ENCODE peak calls at places on chromosomes 16 and 17, in four cellular contexts. One of them, this sample, is unnamed.
A peak's percentile ranks its signal among the peaks of the same experiment; 100 is the strongest.

GRCh38 chr16:12796498-12796897 is 7.2 kb downstream of the CPPED1 start:
- DNase-seq in PC-3: no peak
- DNase-seq in IMR-90: peak; percentile 16
- DNase-seq in fibroblast of lung: peak; percentile 47
- DNase-seq in this sample: no peak

GRCh38 chr17:33234930-33235685 is 58.0 kb downstream of the ASIC2 start:
- DNase-seq in PC-3: peak; percentile 88
- DNase-seq in IMR-90: peak; percentile 97
- DNase-seq in fibroblast of lung: peak; percentile 97
- DNase-seq in this sample: no peak

GRCh38 chr16:70723740-70724145 is 37.9 kb upstream of the MTSS2 start:
- DNase-seq in PC-3: no peak
- DNase-seq in IMR-90: no peak
- DNase-seq in fibroblast of lung: no peak
- DNase-seq in this sample: no peak

GRCh38 chr16:28822520-28823290 is at the start of gene ATXN2L:
- DNase-seq in PC-3: peak; percentile 90
- DNase-seq in IMR-90: peak; percentile 96
- DNase-seq in fibroblast of lung: peak; percentile 97
- DNase-seq in this sample: peak; percentile 83

GRCh38 chr17:68698761-68699160 is 97.6 kb upstream of the FAM20A start:
- DNase-seq in PC-3: no peak
- DNase-seq in IMR-90: no peak
- DNase-seq in fibroblast of lung: no peak
- DNase-seq in this sample: no peak

GRCh38 chr17:10243905-10244844 is 45.8 kb upstream of the GAS7 start:
- DNase-seq in PC-3: no peak
- DNase-seq in IMR-90: peak; percentile 35
- DNase-seq in fibroblast of lung: no peak
- DNase-seq in this sample: no peak

GRCh38 chr17:29597361-29598172 is 4.6 kb downstream of the ANKRD13B start:
- DNase-seq in PC-3: no peak
- DNase-seq in IMR-90: no peak
- DNase-seq in fibroblast of lung: no peak
- DNase-seq in this sample: no peak

GRCh38 chr17:15231851-15232516 is 33.1 kb downstream of the PMP22 start:
- DNase-seq in PC-3: no peak
- DNase-seq in IMR-90: no peak
- DNase-seq in fibroblast of lung: no peak
- DNase-seq in this sample: no peak

GRCh38 chr16:23148513-23149266 is 562 bp downstream of the USP31 start:
- DNase-seq in PC-3: peak; percentile 40
- DNase-seq in IMR-90: peak; percentile 22
- DNase-seq in fibroblast of lung: peak; percentile 35
- DNase-seq in this sample: peak; percentile 67

DNA sequence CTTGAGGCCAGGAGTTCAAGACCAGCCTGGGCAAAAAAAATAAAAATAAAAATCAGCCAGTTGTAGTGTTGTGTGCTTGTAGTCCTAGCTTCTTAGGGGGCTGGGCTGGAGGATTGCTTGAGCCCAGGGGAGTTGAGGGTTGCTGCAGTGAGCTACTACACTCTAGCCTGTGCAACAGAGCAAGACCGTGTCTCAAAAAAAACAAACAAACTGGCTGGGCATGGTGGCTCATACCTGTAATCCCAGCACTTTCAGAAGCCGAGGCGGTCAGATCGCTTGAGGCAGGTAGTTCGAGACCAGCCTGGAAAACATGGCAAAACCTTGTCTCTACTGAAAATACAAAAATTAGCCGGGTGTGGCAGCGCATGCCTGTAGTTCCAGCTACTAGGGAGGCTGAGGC is 4.9 kb upstream of the UBALD2 start:
- DNase-seq in PC-3: no peak
- DNase-seq in IMR-90: no peak
- DNase-seq in fibroblast of lung: no peak
- DNase-seq in this sample: no peak
- H3K4me2 ChIP-seq in PC-3: no peak overlapping the region
- H3K4me2 ChIP-seq in IMR-90: no peak overlapping the region
- H3K4me2 ChIP-seq in fibroblast of lung: no peak overlapping the region
- H3K4me2 ChIP-seq in this sample: peak overlapping the region; percentile 56

DNA sequence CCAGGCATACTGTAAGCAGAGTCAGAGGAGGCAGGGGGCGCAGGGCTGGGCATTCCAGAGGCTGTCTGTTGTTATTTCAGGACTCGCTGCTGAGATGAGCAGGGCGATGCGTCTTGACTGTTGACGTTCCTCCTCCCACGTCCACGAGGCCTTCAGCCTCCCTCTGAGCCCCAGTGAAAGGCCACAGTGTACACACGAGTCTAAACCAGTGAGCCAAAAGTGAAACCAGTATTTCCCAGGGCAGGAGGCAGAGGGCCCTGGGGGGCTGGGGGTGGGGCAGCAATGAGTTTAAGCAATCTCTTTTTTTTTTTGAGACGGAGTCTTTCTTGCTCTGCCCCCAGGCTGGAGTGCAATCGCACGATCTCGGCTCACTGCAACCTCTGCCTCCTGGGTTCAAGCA is 21.5 kb downstream of the SMTNL2 start:
- DNase-seq in PC-3: no peak
- DNase-seq in IMR-90: peak; percentile 30
- DNase-seq in fibroblast of lung: no peak
- DNase-seq in this sample: no peak
- H3K27ac ChIP-seq in PC-3: no peak overlapping the region
- H3K27ac ChIP-seq in IMR-90: no peak overlapping the region
- H3K27ac ChIP-seq in fibroblast of lung: no peak overlapping the region
- H3K27ac ChIP-seq in this sample: no peak overlapping the region

DNA sequence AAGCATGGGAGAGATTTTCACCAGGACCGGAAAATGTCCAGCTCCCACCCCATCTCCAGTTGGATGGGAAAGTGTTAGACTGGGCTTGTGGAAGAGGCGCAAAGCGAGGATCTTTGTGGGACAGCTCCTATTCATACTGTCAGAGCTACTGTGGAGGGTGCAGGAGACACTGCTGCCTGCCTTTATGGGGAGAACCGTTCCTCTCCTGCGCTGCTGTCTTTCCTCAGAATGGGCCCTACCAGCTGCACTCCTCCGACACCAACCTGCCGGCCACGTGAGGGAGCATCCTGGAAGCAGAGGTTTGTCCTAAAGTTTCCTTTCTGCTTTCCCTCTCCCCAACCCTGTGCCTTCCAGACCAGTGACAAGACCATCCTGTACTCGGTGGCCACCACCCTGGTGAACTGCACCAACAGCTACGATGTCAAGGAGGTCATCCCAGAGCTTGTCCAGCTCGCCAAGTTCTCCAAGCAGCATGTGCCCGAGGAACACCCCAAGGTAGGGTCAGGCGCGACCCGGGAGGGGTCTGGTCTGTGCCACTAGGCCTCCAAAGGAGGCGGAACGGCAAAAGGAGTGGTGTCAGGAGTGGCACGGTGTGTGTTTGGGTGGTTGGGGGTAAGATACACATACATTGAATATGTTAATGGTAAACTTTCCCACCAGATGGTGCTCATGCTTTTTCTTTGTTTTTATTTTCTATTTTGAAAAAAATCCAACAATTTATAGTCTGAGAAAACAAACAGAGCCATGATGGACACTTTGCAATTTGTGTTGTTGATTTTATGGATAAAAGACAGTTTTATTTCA is 23.0 kb downstream of the SLC35G3 start:
- DNase-seq in PC-3: peak; percentile 64
- DNase-seq in IMR-90: peak; percentile 15
- DNase-seq in fibroblast of lung: no peak
- DNase-seq in this sample: no peak
- TF ChIP-seq CTCF in PC-3: peak; percentile 60
- TF ChIP-seq CTCF in IMR-90: peak; percentile 50
- TF ChIP-seq CTCF in fibroblast of lung: peak; percentile 23
- TF ChIP-seq CTCF in this sample: no peak

GRCh38 chr17:80221401-80221800 is 1.2 kb downstream of the SLC26A11 start:
- DNase-seq in PC-3: no peak
- DNase-seq in IMR-90: no peak
- DNase-seq in fibroblast of lung: no peak
- DNase-seq in this sample: no peak
- H3K4me2 ChIP-seq in PC-3: peak overlapping the region; percentile 95
- H3K4me2 ChIP-seq in IMR-90: peak overlapping the region; percentile 33
- H3K4me2 ChIP-seq in fibroblast of lung: peak overlapping the region; percentile 97
- H3K4me2 ChIP-seq in this sample: no peak overlapping the region

DNA sequence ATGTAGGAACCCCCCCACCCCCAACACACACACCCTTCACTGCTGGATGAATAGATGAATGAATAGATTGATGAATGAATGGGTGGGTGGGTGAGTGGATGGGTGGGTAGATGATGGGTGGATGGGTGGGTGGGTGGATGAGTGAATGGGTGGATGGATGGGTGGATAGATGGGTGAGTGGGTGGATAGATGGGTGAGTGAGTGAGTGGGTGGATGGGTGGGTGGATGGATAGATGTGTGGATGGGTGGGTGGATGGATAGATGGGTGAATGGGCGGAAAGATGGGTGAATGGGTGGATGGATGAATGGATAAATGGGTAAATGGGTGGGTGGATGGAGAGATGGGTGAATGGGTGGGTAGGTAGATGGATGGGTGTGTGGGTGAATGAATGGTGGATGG is 2.6 kb upstream of the CBFA2T3 start:
- DNase-seq in PC-3: no peak
- DNase-seq in IMR-90: no peak
- DNase-seq in fibroblast of lung: no peak
- DNase-seq in this sample: no peak
- H3K27ac ChIP-seq in PC-3: no peak overlapping the region
- H3K27ac ChIP-seq in IMR-90: no peak overlapping the region
- H3K27ac ChIP-seq in fibroblast of lung: no peak overlapping the region
- H3K27ac ChIP-seq in this sample: no peak overlapping the region

GRCh38 chr16:4416200-4417032 is at the start of gene CORO7:
- DNase-seq in PC-3: peak; percentile 83
- DNase-seq in IMR-90: peak; percentile 76
- DNase-seq in fibroblast of lung: peak; percentile 81
- DNase-seq in this sample: peak; percentile 73
- TF ChIP-seq CTCF in PC-3: no peak
- TF ChIP-seq CTCF in IMR-90: no peak
- TF ChIP-seq CTCF in fibroblast of lung: no peak
- TF ChIP-seq CTCF in this sample: no peak

GRCh38 chr17:45172232-45172540 is 10.5 kb downstream of the HEXIM2 start:
- DNase-seq in PC-3: no peak
- DNase-seq in IMR-90: no peak
- DNase-seq in fibroblast of lung: no peak
- DNase-seq in this sample: no peak

GRCh38 chr17:45172541-45173286 is 11.0 kb downstream of the HEXIM2 start:
- DNase-seq in PC-3: peak; percentile 97
- DNase-seq in IMR-90: peak; percentile 72
- DNase-seq in fibroblast of lung: peak; percentile 85
- DNase-seq in this sample: peak; percentile 97

GRCh38 chr17:45171338-45172231 is 9.9 kb downstream of the HEXIM2 start:
- DNase-seq in PC-3: peak; percentile 93
- DNase-seq in IMR-90: no peak
- DNase-seq in fibroblast of lung: no peak
- DNase-seq in this sample: peak; percentile 97

GRCh38 chr17:45170280-45170975 is 8.8 kb downstream of the HEXIM2 start:
- DNase-seq in PC-3: no peak
- DNase-seq in IMR-90: no peak
- DNase-seq in fibroblast of lung: no peak
- DNase-seq in this sample: no peak

GRCh38 chr17:45170976-45171337 is 9.3 kb downstream of the HEXIM2 start:
- DNase-seq in PC-3: peak; percentile 88
- DNase-seq in IMR-90: peak; percentile 52
- DNase-seq in fibroblast of lung: peak; percentile 73
- DNase-seq in this sample: peak; percentile 90
- H3K4me2 ChIP-seq in PC-3: peak overlapping the region; percentile 79
- H3K4me2 ChIP-seq in IMR-90: peak overlapping the region; percentile 33
- H3K4me2 ChIP-seq in fibroblast of lung: peak overlapping the region; percentile 58
- H3K4me2 ChIP-seq in this sample: peak overlapping the region; percentile 94